ENCODE peak calls at places on chromosomes 13 and 19, in six cellular contexts. One of them, this sample, is unnamed.

GRCh38 chr19:55647732-55648656 is at the start of gene CCDC106:
- DNase-seq in CD8-positive, alpha-beta T cell: peak
- DNase-seq in IMR-90: peak
- DNase-seq in esophagus squamous epithelium: no peak
- DNase-seq in psoas muscle: peak
- DNase-seq in fibroblast of pulmonary artery: peak
- DNase-seq in this sample: peak

GRCh38 chr13:95787356-95788099 is 110.6 kb downstream of the DNAJC3 start:
- DNase-seq in IMR-90: peak
- DNase-seq in esophagus squamous epithelium: no peak
- DNase-seq in fibroblast of pulmonary artery: no peak
- DNase-seq in psoas muscle: no peak
- DNase-seq in CD8-positive, alpha-beta T cell: no peak
- DNase-seq in this sample: no peak

GRCh38 chr13:75803175-75803611 is 167.1 kb downstream of the LMO7 start:
- DNase-seq in IMR-90: no peak
- DNase-seq in fibroblast of pulmonary artery: no peak
- DNase-seq in psoas muscle: no peak
- DNase-seq in esophagus squamous epithelium: no peak
- DNase-seq in CD8-positive, alpha-beta T cell: peak
- DNase-seq in this sample: no peak

GRCh38 chr13:79245937-79246574 is 160.0 kb downstream of the RBM26 start:
- DNase-seq in psoas muscle: no peak
- DNase-seq in esophagus squamous epithelium: no peak
- DNase-seq in fibroblast of pulmonary artery: no peak
- DNase-seq in IMR-90: no peak
- DNase-seq in CD8-positive, alpha-beta T cell: no peak
- DNase-seq in this sample: no peak

GRCh38 chr13:97629601-97630272 is 195.8 kb downstream of the RAP2A start:
- DNase-seq in psoas muscle: no peak
- DNase-seq in esophagus squamous epithelium: no peak
- DNase-seq in fibroblast of pulmonary artery: no peak
- DNase-seq in CD8-positive, alpha-beta T cell: no peak
- DNase-seq in IMR-90: no peak
- DNase-seq in this sample: no peak

GRCh38 chr19:2048959-2049740 is 1.9 kb downstream of the MKNK2 start:
- DNase-seq in psoas muscle: peak
- DNase-seq in CD8-positive, alpha-beta T cell: no peak
- DNase-seq in esophagus squamous epithelium: no peak
- DNase-seq in fibroblast of pulmonary artery: no peak
- DNase-seq in IMR-90: no peak
- DNase-seq in this sample: no peak

GRCh38 chr19:30936276-30936675 is 413.0 kb downstream of the TSHZ3 start:
- DNase-seq in fibroblast of pulmonary artery: no peak
- DNase-seq in IMR-90: no peak
- DNase-seq in CD8-positive, alpha-beta T cell: no peak
- DNase-seq in psoas muscle: no peak
- DNase-seq in esophagus squamous epithelium: no peak
- DNase-seq in this sample: no peak

GRCh38 chr19:15922021-15922420 is 12.3 kb downstream of the CYP4F11 start:
- DNase-seq in esophagus squamous epithelium: no peak
- DNase-seq in fibroblast of pulmonary artery: no peak
- DNase-seq in IMR-90: no peak
- DNase-seq in CD8-positive, alpha-beta T cell: no peak
- DNase-seq in psoas muscle: no peak
- DNase-seq in this sample: no peak

GRCh38 chr19:46040125-46040524 is 677 bp downstream of the IGFL4 start:
- DNase-seq in esophagus squamous epithelium: no peak
- DNase-seq in psoas muscle: no peak
- DNase-seq in IMR-90: no peak
- DNase-seq in fibroblast of pulmonary artery: no peak
- DNase-seq in CD8-positive, alpha-beta T cell: no peak
- DNase-seq in this sample: no peak

GRCh38 chr13:77811981-77812380 is 106.7 kb downstream of the EDNRB start:
- DNase-seq in esophagus squamous epithelium: no peak
- DNase-seq in psoas muscle: no peak
- DNase-seq in CD8-positive, alpha-beta T cell: no peak
- DNase-seq in fibroblast of pulmonary artery: no peak
- DNase-seq in IMR-90: no peak
- DNase-seq in this sample: no peak

GRCh38 chr19:43478323-43478722 is 12.9 kb upstream of the LYPD3 start:
- DNase-seq in esophagus squamous epithelium: no peak
- DNase-seq in fibroblast of pulmonary artery: no peak
- DNase-seq in IMR-90: no peak
- DNase-seq in psoas muscle: no peak
- DNase-seq in CD8-positive, alpha-beta T cell: no peak
- DNase-seq in this sample: no peak

GRCh38 chr19:29503140-29503758 is 22.5 kb upstream of the VSTM2B start:
- DNase-seq in CD8-positive, alpha-beta T cell: no peak
- DNase-seq in fibroblast of pulmonary artery: no peak
- DNase-seq in IMR-90: no peak
- DNase-seq in psoas muscle: no peak
- DNase-seq in esophagus squamous epithelium: no peak
- DNase-seq in this sample: no peak

GRCh38 chr19:45767410-45767880 is 1.6 kb downstream of the SIX5 start:
- DNase-seq in esophagus squamous epithelium: no peak
- DNase-seq in CD8-positive, alpha-beta T cell: no peak
- DNase-seq in fibroblast of pulmonary artery: peak
- DNase-seq in psoas muscle: peak
- DNase-seq in IMR-90: peak
- DNase-seq in this sample: peak

GRCh38 chr13:114148521-114148855 is 16.1 kb upstream of the RASA3 start:
- DNase-seq in IMR-90: no peak
- DNase-seq in CD8-positive, alpha-beta T cell: peak
- DNase-seq in esophagus squamous epithelium: no peak
- DNase-seq in fibroblast of pulmonary artery: no peak
- DNase-seq in psoas muscle: no peak
- DNase-seq in this sample: no peak

GRCh38 chr13:98944336-98944735 is 33.5 kb downstream of the DOCK9 start:
- DNase-seq in IMR-90: no peak
- DNase-seq in esophagus squamous epithelium: no peak
- DNase-seq in fibroblast of pulmonary artery: no peak
- DNase-seq in CD8-positive, alpha-beta T cell: no peak
- DNase-seq in psoas muscle: no peak
- DNase-seq in this sample: no peak

GRCh38 chr19:49512970-49513745 is 697 bp downstream of the FCGRT start:
- DNase-seq in psoas muscle: peak
- DNase-seq in fibroblast of pulmonary artery: peak
- DNase-seq in IMR-90: no peak
- DNase-seq in esophagus squamous epithelium: no peak
- DNase-seq in CD8-positive, alpha-beta T cell: no peak
- DNase-seq in this sample: peak

GRCh38 chr13:110306960-110307696 is at the start of the genes COL4A1 and COL4A2:
- DNase-seq in fibroblast of pulmonary artery: peak
- DNase-seq in psoas muscle: peak
- DNase-seq in IMR-90: peak
- DNase-seq in CD8-positive, alpha-beta T cell: no peak
- DNase-seq in esophagus squamous epithelium: no peak
- DNase-seq in this sample: no peak

GRCh38 chr13:51050021-51050886 is 60.8 kb downstream of the C13orf42 start:
- DNase-seq in psoas muscle: no peak
- DNase-seq in CD8-positive, alpha-beta T cell: no peak
- DNase-seq in esophagus squamous epithelium: no peak
- DNase-seq in IMR-90: peak
- DNase-seq in fibroblast of pulmonary artery: no peak
- DNase-seq in this sample: no peak

GRCh38 chr19:35451278-35452096 is 3.4 kb downstream of the FFAR2 start:
- DNase-seq in CD8-positive, alpha-beta T cell: peak
- DNase-seq in psoas muscle: no peak
- DNase-seq in fibroblast of pulmonary artery: no peak
- DNase-seq in esophagus squamous epithelium: no peak
- DNase-seq in IMR-90: no peak
- DNase-seq in this sample: no peak

GRCh38 chr19:12833747-12834417 is 497 bp downstream of the RTBDN start:
- DNase-seq in esophagus squamous epithelium: no peak
- DNase-seq in CD8-positive, alpha-beta T cell: no peak
- DNase-seq in IMR-90: no peak
- DNase-seq in psoas muscle: no peak
- DNase-seq in fibroblast of pulmonary artery: no peak
- DNase-seq in this sample: peak

GRCh38 chr13:42702726-42703125 is 78.7 kb upstream of the FAM216B start:
- DNase-seq in psoas muscle: no peak
- DNase-seq in CD8-positive, alpha-beta T cell: no peak
- DNase-seq in esophagus squamous epithelium: no peak
- DNase-seq in fibroblast of pulmonary artery: peak
- DNase-seq in IMR-90: no peak
- DNase-seq in this sample: no peak

GRCh38 chr19:40596608-40597328 is 4.4 kb upstream of the LTBP4 start:
- DNase-seq in psoas muscle: peak
- DNase-seq in IMR-90: peak
- DNase-seq in fibroblast of pulmonary artery: peak
- DNase-seq in esophagus squamous epithelium: no peak
- DNase-seq in CD8-positive, alpha-beta T cell: no peak
- DNase-seq in this sample: peak

GRCh38 chr13:113853518-113854237 is 10.2 kb downstream of the GAS6 start:
- DNase-seq in CD8-positive, alpha-beta T cell: no peak
- DNase-seq in IMR-90: peak
- DNase-seq in fibroblast of pulmonary artery: no peak
- DNase-seq in psoas muscle: no peak
- DNase-seq in esophagus squamous epithelium: no peak
- DNase-seq in this sample: no peak

GRCh38 chr19:45506246-45506990 is 861 bp upstream of the VASP start:
- DNase-seq in esophagus squamous epithelium: peak
- DNase-seq in IMR-90: peak
- DNase-seq in psoas muscle: peak
- DNase-seq in fibroblast of pulmonary artery: peak
- DNase-seq in CD8-positive, alpha-beta T cell: peak
- DNase-seq in this sample: peak

GRCh38 chr19:49106648-49107135 is 7.5 kb upstream of the LIN7B start:
- DNase-seq in psoas muscle: peak
- DNase-seq in IMR-90: peak
- DNase-seq in fibroblast of pulmonary artery: peak
- DNase-seq in CD8-positive, alpha-beta T cell: peak
- DNase-seq in esophagus squamous epithelium: no peak
- DNase-seq in this sample: peak

DNA sequence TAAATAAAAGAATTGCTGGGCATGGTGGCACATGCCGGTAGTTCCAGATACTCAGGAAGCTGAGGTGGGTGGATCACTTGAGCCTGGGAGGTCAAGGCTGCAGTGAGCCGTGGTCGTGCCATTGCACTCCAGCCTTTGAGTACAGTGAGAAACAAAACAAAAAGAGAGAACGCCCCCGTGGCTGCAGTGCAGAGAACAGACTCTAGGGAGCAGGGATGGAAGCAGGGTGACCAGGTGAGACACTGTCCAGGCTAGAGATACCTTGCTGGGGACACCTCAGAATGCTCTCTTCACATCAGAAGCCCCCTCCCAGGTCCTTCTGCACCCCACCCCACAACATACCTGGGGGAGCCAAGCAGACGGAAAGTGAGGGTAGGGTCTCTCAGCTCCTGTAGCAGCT is 24.8 kb downstream of the MAP4K1 start:
- DNase-seq in CD8-positive, alpha-beta T cell: no peak
- DNase-seq in fibroblast of pulmonary artery: no peak
- DNase-seq in esophagus squamous epithelium: no peak
- DNase-seq in psoas muscle: no peak
- DNase-seq in IMR-90: no peak
- DNase-seq in this sample: no peak
- TF ChIP-seq CTCF in CD8-positive, alpha-beta T cell: no peak
- TF ChIP-seq CTCF in fibroblast of pulmonary artery: no peak
- TF ChIP-seq CTCF in esophagus squamous epithelium: no peak
- TF ChIP-seq CTCF in psoas muscle: no peak
- TF ChIP-seq CTCF in IMR-90: no peak
- TF ChIP-seq CTCF in this sample: no peak

GRCh38 chr19:18999896-19000620 is 33.3 kb downstream of the SUGP2 start:
- DNase-seq in esophagus squamous epithelium: no peak
- DNase-seq in CD8-positive, alpha-beta T cell: no peak
- DNase-seq in IMR-90: peak
- DNase-seq in fibroblast of pulmonary artery: peak
- DNase-seq in psoas muscle: no peak
- DNase-seq in this sample: peak
- TF ChIP-seq CTCF in esophagus squamous epithelium: no peak
- TF ChIP-seq CTCF in CD8-positive, alpha-beta T cell: no peak
- TF ChIP-seq CTCF in IMR-90: peak
- TF ChIP-seq CTCF in fibroblast of pulmonary artery: peak
- TF ChIP-seq CTCF in psoas muscle: no peak
- TF ChIP-seq CTCF in this sample: no peak

GRCh38 chr13:47592256-47592655 is 408.8 kb downstream of the SUCLA2 start:
- DNase-seq in esophagus squamous epithelium: no peak
- DNase-seq in fibroblast of pulmonary artery: no peak
- DNase-seq in CD8-positive, alpha-beta T cell: no peak
- DNase-seq in psoas muscle: no peak
- DNase-seq in IMR-90: no peak
- DNase-seq in this sample: no peak

DNA sequence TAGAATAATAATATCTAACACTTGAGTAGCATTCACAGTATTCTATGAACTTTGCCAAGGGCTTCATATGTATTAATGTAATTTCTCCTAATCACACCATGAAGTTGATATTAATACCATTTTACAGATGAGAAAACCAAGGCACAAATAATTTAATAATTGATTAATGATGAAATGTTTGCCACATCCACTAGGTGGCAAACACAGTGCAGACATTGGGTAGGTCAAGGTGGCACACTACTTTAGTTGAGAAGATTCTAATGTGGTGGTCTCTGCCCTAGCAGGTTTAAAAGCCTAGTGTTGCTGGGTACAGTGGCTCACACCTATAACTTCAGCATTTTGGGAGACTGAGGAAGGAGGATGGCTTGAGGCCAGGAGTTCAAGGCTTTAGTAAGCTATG is 412.4 kb downstream of the SUCLA2 start:
- DNase-seq in esophagus squamous epithelium: no peak
- DNase-seq in fibroblast of pulmonary artery: no peak
- DNase-seq in IMR-90: no peak
- DNase-seq in psoas muscle: no peak
- DNase-seq in CD8-positive, alpha-beta T cell: no peak
- DNase-seq in this sample: no peak
- TF ChIP-seq CTCF in esophagus squamous epithelium: no peak
- TF ChIP-seq CTCF in fibroblast of pulmonary artery: peak
- TF ChIP-seq CTCF in IMR-90: no peak
- TF ChIP-seq CTCF in psoas muscle: peak
- TF ChIP-seq CTCF in CD8-positive, alpha-beta T cell: no peak
- TF ChIP-seq CTCF in this sample: no peak

GRCh38 chr19:33024398-33024797 is 40.3 kb downstream of the RHPN2 start:
- DNase-seq in psoas muscle: no peak
- DNase-seq in esophagus squamous epithelium: no peak
- DNase-seq in IMR-90: no peak
- DNase-seq in CD8-positive, alpha-beta T cell: no peak
- DNase-seq in fibroblast of pulmonary artery: no peak
- DNase-seq in this sample: no peak

GRCh38 chr19:33022472-33023116 is 42.1 kb downstream of the RHPN2 start:
- DNase-seq in CD8-positive, alpha-beta T cell: no peak
- DNase-seq in psoas muscle: no peak
- DNase-seq in esophagus squamous epithelium: no peak
- DNase-seq in IMR-90: no peak
- DNase-seq in fibroblast of pulmonary artery: no peak
- DNase-seq in this sample: no peak
- TF ChIP-seq CTCF in CD8-positive, alpha-beta T cell: no peak
- TF ChIP-seq CTCF in psoas muscle: no peak
- TF ChIP-seq CTCF in esophagus squamous epithelium: no peak
- TF ChIP-seq CTCF in IMR-90: no peak
- TF ChIP-seq CTCF in fibroblast of pulmonary artery: no peak
- TF ChIP-seq CTCF in this sample: no peak

GRCh38 chr19:28239270-28239669 is 973.7 kb downstream of the UQCRFS1 start:
- DNase-seq in fibroblast of pulmonary artery: peak
- DNase-seq in esophagus squamous epithelium: no peak
- DNase-seq in IMR-90: no peak
- DNase-seq in CD8-positive, alpha-beta T cell: no peak
- DNase-seq in psoas muscle: no peak
- DNase-seq in this sample: no peak
- TF ChIP-seq CTCF in fibroblast of pulmonary artery: peak
- TF ChIP-seq CTCF in esophagus squamous epithelium: no peak
- TF ChIP-seq CTCF in IMR-90: no peak
- TF ChIP-seq CTCF in CD8-positive, alpha-beta T cell: no peak
- TF ChIP-seq CTCF in psoas muscle: no peak
- TF ChIP-seq CTCF in this sample: no peak